ENCODE peak calls at places on chromosome 10, in ten cellular contexts. One of them, this sample, is unnamed. For H3K27me3, the result is how much of the 10 kb centered on the place peaks cover.

GRCh38 chr10:48713966-48714618 is 29.4 kb downstream of the WDFY4 start:
- DNase-seq in right lobe of liver: no peak
- DNase-seq in dorsolateral prefrontal cortex: no peak
- DNase-seq in uterus: no peak
- DNase-seq in suprapubic skin: no peak
- DNase-seq in ovary: no peak
- DNase-seq in cardiac muscle cell: no peak
- DNase-seq in neuronal stem cell: no peak
- DNase-seq in upper lobe of right lung: no peak
- DNase-seq in WERI-Rb-1: no peak
- DNase-seq in this sample: no peak

GRCh38 chr10:132632091-132632561 is 94.5 kb downstream of the INPP5A start:
- DNase-seq in right lobe of liver: peak
- DNase-seq in dorsolateral prefrontal cortex: peak
- DNase-seq in uterus: peak
- DNase-seq in suprapubic skin: peak
- DNase-seq in ovary: no peak
- DNase-seq in cardiac muscle cell: peak
- DNase-seq in neuronal stem cell: no peak
- DNase-seq in upper lobe of right lung: peak
- DNase-seq in WERI-Rb-1: no peak
- DNase-seq in this sample: no peak

GRCh38 chr10:35447693-35448407 is 111.5 kb downstream of the CCNY start:
- DNase-seq in right lobe of liver: no peak
- DNase-seq in dorsolateral prefrontal cortex: no peak
- DNase-seq in uterus: no peak
- DNase-seq in suprapubic skin: no peak
- DNase-seq in ovary: no peak
- DNase-seq in cardiac muscle cell: no peak
- DNase-seq in neuronal stem cell: no peak
- DNase-seq in upper lobe of right lung: no peak
- DNase-seq in WERI-Rb-1: peak
- DNase-seq in this sample: no peak

GRCh38 chr10:48607356-48608278 is 2.7 kb upstream of the ARHGAP22 start:
- DNase-seq in right lobe of liver: no peak
- DNase-seq in dorsolateral prefrontal cortex: no peak
- DNase-seq in uterus: no peak
- DNase-seq in suprapubic skin: no peak
- DNase-seq in ovary: no peak
- DNase-seq in cardiac muscle cell: no peak
- DNase-seq in neuronal stem cell: no peak
- DNase-seq in upper lobe of right lung: no peak
- DNase-seq in WERI-Rb-1: no peak
- DNase-seq in this sample: no peak

GRCh38 chr10:68560201-68560915 is at the start of gene TET1:
- DNase-seq in right lobe of liver: peak
- DNase-seq in dorsolateral prefrontal cortex: no peak
- DNase-seq in uterus: peak
- DNase-seq in suprapubic skin: peak
- DNase-seq in ovary: peak
- DNase-seq in cardiac muscle cell: peak
- DNase-seq in neuronal stem cell: peak
- DNase-seq in upper lobe of right lung: peak
- DNase-seq in WERI-Rb-1: peak
- DNase-seq in this sample: no peak

GRCh38 chr10:8369666-8370065 is 315.2 kb downstream of the GATA3 start:
- DNase-seq in right lobe of liver: no peak
- DNase-seq in dorsolateral prefrontal cortex: no peak
- DNase-seq in uterus: no peak
- DNase-seq in suprapubic skin: no peak
- DNase-seq in ovary: no peak
- DNase-seq in cardiac muscle cell: no peak
- DNase-seq in neuronal stem cell: no peak
- DNase-seq in upper lobe of right lung: no peak
- DNase-seq in WERI-Rb-1: no peak
- DNase-seq in this sample: no peak

GRCh38 chr10:57657164-57657765 is 610.4 kb downstream of the IPMK start:
- DNase-seq in right lobe of liver: peak
- DNase-seq in dorsolateral prefrontal cortex: peak
- DNase-seq in uterus: peak
- DNase-seq in suprapubic skin: no peak
- DNase-seq in ovary: peak
- DNase-seq in cardiac muscle cell: peak
- DNase-seq in neuronal stem cell: peak
- DNase-seq in upper lobe of right lung: no peak
- DNase-seq in WERI-Rb-1: peak
- DNase-seq in this sample: no peak

GRCh38 chr10:71638577-71639411 is 80.8 kb downstream of the C10orf105 start:
- DNase-seq in right lobe of liver: peak
- DNase-seq in dorsolateral prefrontal cortex: no peak
- DNase-seq in uterus: peak
- DNase-seq in suprapubic skin: no peak
- DNase-seq in ovary: no peak
- DNase-seq in cardiac muscle cell: peak
- DNase-seq in neuronal stem cell: no peak
- DNase-seq in upper lobe of right lung: no peak
- DNase-seq in WERI-Rb-1: peak
- DNase-seq in this sample: no peak

GRCh38 chr10:90884414-90884813 is 12.6 kb downstream of the RPP30 start:
- DNase-seq in right lobe of liver: no peak
- DNase-seq in dorsolateral prefrontal cortex: no peak
- DNase-seq in uterus: no peak
- DNase-seq in suprapubic skin: no peak
- DNase-seq in ovary: no peak
- DNase-seq in cardiac muscle cell: no peak
- DNase-seq in neuronal stem cell: no peak
- DNase-seq in upper lobe of right lung: no peak
- DNase-seq in WERI-Rb-1: no peak
- DNase-seq in this sample: no peak

GRCh38 chr10:78600740-78601139 is 468.0 kb upstream of the ZMIZ1 start:
- DNase-seq in right lobe of liver: no peak
- DNase-seq in dorsolateral prefrontal cortex: no peak
- DNase-seq in uterus: peak
- DNase-seq in suprapubic skin: no peak
- DNase-seq in ovary: no peak
- DNase-seq in cardiac muscle cell: no peak
- DNase-seq in neuronal stem cell: no peak
- DNase-seq in upper lobe of right lung: no peak
- DNase-seq in WERI-Rb-1: no peak
- DNase-seq in this sample: no peak

GRCh38 chr10:49139866-49140195 is 6.0 kb upstream of the FAM170B start:
- DNase-seq in right lobe of liver: no peak
- DNase-seq in dorsolateral prefrontal cortex: no peak
- DNase-seq in uterus: no peak
- DNase-seq in suprapubic skin: no peak
- DNase-seq in ovary: peak
- DNase-seq in cardiac muscle cell: no peak
- DNase-seq in neuronal stem cell: no peak
- DNase-seq in upper lobe of right lung: no peak
- DNase-seq in WERI-Rb-1: no peak
- DNase-seq in this sample: no peak

GRCh38 chr10:12707461-12708185 is 293.9 kb downstream of the CCDC3 start:
- DNase-seq in right lobe of liver: no peak
- DNase-seq in dorsolateral prefrontal cortex: no peak
- DNase-seq in uterus: peak
- DNase-seq in suprapubic skin: no peak
- DNase-seq in ovary: peak
- DNase-seq in cardiac muscle cell: peak
- DNase-seq in neuronal stem cell: no peak
- DNase-seq in upper lobe of right lung: no peak
- DNase-seq in WERI-Rb-1: peak
- DNase-seq in this sample: no peak

GRCh38 chr10:11208908-11209809 is 191.5 kb downstream of the CELF2 start:
- DNase-seq in right lobe of liver: no peak
- DNase-seq in dorsolateral prefrontal cortex: no peak
- DNase-seq in uterus: no peak
- DNase-seq in suprapubic skin: no peak
- DNase-seq in ovary: no peak
- DNase-seq in cardiac muscle cell: no peak
- DNase-seq in neuronal stem cell: no peak
- DNase-seq in upper lobe of right lung: no peak
- DNase-seq in WERI-Rb-1: no peak
- DNase-seq in this sample: no peak

GRCh38 chr10:49649294-49649693 is 30.2 kb upstream of the C10orf53 start:
- DNase-seq in right lobe of liver: no peak
- DNase-seq in dorsolateral prefrontal cortex: no peak
- DNase-seq in uterus: no peak
- DNase-seq in suprapubic skin: no peak
- DNase-seq in ovary: no peak
- DNase-seq in cardiac muscle cell: no peak
- DNase-seq in neuronal stem cell: no peak
- DNase-seq in upper lobe of right lung: no peak
- DNase-seq in WERI-Rb-1: no peak
- DNase-seq in this sample: no peak

GRCh38 chr10:112858990-112859520 is 91.0 kb upstream of the TCF7L2 start:
- DNase-seq in right lobe of liver: no peak
- DNase-seq in dorsolateral prefrontal cortex: no peak
- DNase-seq in uterus: no peak
- DNase-seq in suprapubic skin: no peak
- DNase-seq in ovary: no peak
- DNase-seq in cardiac muscle cell: no peak
- DNase-seq in neuronal stem cell: no peak
- DNase-seq in upper lobe of right lung: no peak
- DNase-seq in WERI-Rb-1: no peak
- DNase-seq in this sample: no peak
- H3K4me3 ChIP-seq in right lobe of liver: no peak
- H3K4me3 ChIP-seq in dorsolateral prefrontal cortex: no peak
- H3K4me3 ChIP-seq in uterus: no peak
- H3K4me3 ChIP-seq in suprapubic skin: no peak
- H3K4me3 ChIP-seq in ovary: no peak
- H3K4me3 ChIP-seq in cardiac muscle cell: no peak
- H3K4me3 ChIP-seq in neuronal stem cell: no peak
- H3K4me3 ChIP-seq in upper lobe of right lung: no peak
- H3K4me3 ChIP-seq in WERI-Rb-1: no peak
- H3K4me3 ChIP-seq in this sample: no peak

DNA sequence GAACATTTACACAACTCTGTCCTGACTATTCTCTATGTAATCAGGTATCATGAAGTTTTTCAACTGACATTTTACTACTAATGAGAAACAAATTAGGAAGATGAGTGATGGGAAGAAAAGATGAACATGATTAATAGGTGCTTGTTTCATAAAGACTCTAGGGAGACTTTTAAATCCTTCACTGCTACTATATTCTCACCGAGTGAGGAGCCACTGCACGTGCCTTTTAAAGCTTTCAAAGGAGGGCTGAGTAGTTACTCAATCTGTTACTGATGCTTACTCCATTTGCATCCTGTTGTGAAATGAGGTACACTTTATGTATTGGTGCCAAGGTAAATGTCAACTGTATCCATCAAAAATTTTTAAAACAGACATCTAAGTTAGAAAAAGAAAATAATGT is 1.3 kb upstream of the COMMD3 start:
- DNase-seq in right lobe of liver: no peak
- DNase-seq in dorsolateral prefrontal cortex: no peak
- DNase-seq in uterus: no peak
- DNase-seq in suprapubic skin: no peak
- DNase-seq in ovary: no peak
- DNase-seq in cardiac muscle cell: no peak
- DNase-seq in neuronal stem cell: no peak
- DNase-seq in upper lobe of right lung: no peak
- DNase-seq in WERI-Rb-1: no peak
- DNase-seq in this sample: no peak
- H3K27me3 ChIP-seq in right lobe of liver: under half
- H3K27me3 ChIP-seq in dorsolateral prefrontal cortex: under half
- H3K27me3 ChIP-seq in uterus: under half
- H3K27me3 ChIP-seq in suprapubic skin: under half
- H3K27me3 ChIP-seq in ovary: under half
- H3K27me3 ChIP-seq in cardiac muscle cell: half or more
- H3K27me3 ChIP-seq in neuronal stem cell: under half
- H3K27me3 ChIP-seq in upper lobe of right lung: under half
- H3K27me3 ChIP-seq in WERI-Rb-1: under half
- H3K27me3 ChIP-seq in this sample: under half

GRCh38 chr10:124494050-124494807 is 32.6 kb downstream of the LHPP start:
- DNase-seq in right lobe of liver: no peak
- DNase-seq in dorsolateral prefrontal cortex: no peak
- DNase-seq in uterus: no peak
- DNase-seq in suprapubic skin: peak
- DNase-seq in ovary: no peak
- DNase-seq in cardiac muscle cell: no peak
- DNase-seq in neuronal stem cell: no peak
- DNase-seq in upper lobe of right lung: no peak
- DNase-seq in WERI-Rb-1: no peak
- DNase-seq in this sample: no peak

GRCh38 chr10:124496150-124496549 is 34.5 kb downstream of the LHPP start:
- DNase-seq in right lobe of liver: no peak
- DNase-seq in dorsolateral prefrontal cortex: no peak
- DNase-seq in uterus: no peak
- DNase-seq in suprapubic skin: no peak
- DNase-seq in ovary: no peak
- DNase-seq in cardiac muscle cell: no peak
- DNase-seq in neuronal stem cell: no peak
- DNase-seq in upper lobe of right lung: no peak
- DNase-seq in WERI-Rb-1: no peak
- DNase-seq in this sample: no peak

GRCh38 chr10:124495176-124495575 is 33.6 kb downstream of the LHPP start:
- DNase-seq in right lobe of liver: no peak
- DNase-seq in dorsolateral prefrontal cortex: no peak
- DNase-seq in uterus: no peak
- DNase-seq in suprapubic skin: no peak
- DNase-seq in ovary: no peak
- DNase-seq in cardiac muscle cell: no peak
- DNase-seq in neuronal stem cell: no peak
- DNase-seq in upper lobe of right lung: no peak
- DNase-seq in WERI-Rb-1: no peak
- DNase-seq in this sample: no peak

GRCh38 chr10:124496620-124497019 is 35.0 kb downstream of the LHPP start:
- DNase-seq in right lobe of liver: no peak
- DNase-seq in dorsolateral prefrontal cortex: no peak
- DNase-seq in uterus: no peak
- DNase-seq in suprapubic skin: no peak
- DNase-seq in ovary: no peak
- DNase-seq in cardiac muscle cell: no peak
- DNase-seq in neuronal stem cell: no peak
- DNase-seq in upper lobe of right lung: no peak
- DNase-seq in WERI-Rb-1: no peak
- DNase-seq in this sample: no peak

DNA sequence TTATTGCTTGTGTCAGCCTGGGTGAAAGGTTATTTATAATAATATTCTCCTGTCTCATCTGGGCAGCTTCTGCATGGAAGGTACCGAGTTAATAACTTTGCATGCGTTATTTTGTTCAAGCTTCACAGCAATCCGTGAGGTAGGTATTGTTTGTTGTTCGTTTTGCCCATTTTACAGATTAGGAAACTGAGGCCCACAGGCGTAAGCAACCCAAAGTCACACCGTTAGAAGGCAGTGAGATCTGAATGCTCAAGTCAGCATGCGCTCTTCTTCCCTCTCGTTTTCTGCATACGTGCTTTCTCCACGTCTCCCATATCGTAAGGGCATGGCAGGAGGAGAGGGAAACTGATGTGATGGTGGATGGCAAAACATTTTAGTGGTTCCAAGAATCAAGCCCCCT is 34.1 kb downstream of the LHPP start:
- DNase-seq in right lobe of liver: no peak
- DNase-seq in dorsolateral prefrontal cortex: no peak
- DNase-seq in uterus: no peak
- DNase-seq in suprapubic skin: no peak
- DNase-seq in ovary: no peak
- DNase-seq in cardiac muscle cell: no peak
- DNase-seq in neuronal stem cell: no peak
- DNase-seq in upper lobe of right lung: no peak
- DNase-seq in WERI-Rb-1: no peak
- DNase-seq in this sample: no peak
- H3K4me3 ChIP-seq in right lobe of liver: no peak
- H3K4me3 ChIP-seq in dorsolateral prefrontal cortex: no peak
- H3K4me3 ChIP-seq in uterus: no peak
- H3K4me3 ChIP-seq in suprapubic skin: no peak
- H3K4me3 ChIP-seq in ovary: no peak
- H3K4me3 ChIP-seq in cardiac muscle cell: no peak
- H3K4me3 ChIP-seq in neuronal stem cell: no peak
- H3K4me3 ChIP-seq in upper lobe of right lung: no peak
- H3K4me3 ChIP-seq in WERI-Rb-1: no peak
- H3K4me3 ChIP-seq in this sample: no peak

GRCh38 chr10:822661-823367 is 108.7 kb downstream of the LARP4B start:
- DNase-seq in right lobe of liver: no peak
- DNase-seq in dorsolateral prefrontal cortex: no peak
- DNase-seq in uterus: no peak
- DNase-seq in suprapubic skin: no peak
- DNase-seq in ovary: no peak
- DNase-seq in cardiac muscle cell: no peak
- DNase-seq in neuronal stem cell: no peak
- DNase-seq in upper lobe of right lung: no peak
- DNase-seq in WERI-Rb-1: no peak
- DNase-seq in this sample: no peak
- H3K27me3 ChIP-seq in right lobe of liver: under half
- H3K27me3 ChIP-seq in dorsolateral prefrontal cortex: under half
- H3K27me3 ChIP-seq in uterus: under half
- H3K27me3 ChIP-seq in suprapubic skin: under half
- H3K27me3 ChIP-seq in ovary: under half
- H3K27me3 ChIP-seq in cardiac muscle cell: under half
- H3K27me3 ChIP-seq in neuronal stem cell: under half
- H3K27me3 ChIP-seq in upper lobe of right lung: under half
- H3K27me3 ChIP-seq in WERI-Rb-1: under half
- H3K27me3 ChIP-seq in this sample: under half